ENCODE peak calls at places on chromosome 16, in six cellular contexts. One of them, this sample, is unnamed.

GRCh38 chr16:59698341-59698979 is 964.3 kb upstream of the GOT2 start:
- DNase-seq in PC-3: peak; percentile 19
- DNase-seq in K562: no peak
- DNase-seq in IMR-90: peak; percentile 32
- DNase-seq in DND-41: no peak
- DNase-seq in endodermal cell: no peak
- DNase-seq in this sample: no peak

GRCh38 chr16:67518676-67519075 is 10.0 kb upstream of the RIPOR1 start:
- DNase-seq in PC-3: no peak
- DNase-seq in K562: no peak
- DNase-seq in IMR-90: no peak
- DNase-seq in DND-41: no peak
- DNase-seq in endodermal cell: no peak
- DNase-seq in this sample: no peak

GRCh38 chr16:85872666-85873561 is 26.0 kb upstream of the IRF8 start:
- DNase-seq in PC-3: no peak
- DNase-seq in K562: no peak
- DNase-seq in IMR-90: no peak
- DNase-seq in DND-41: no peak
- DNase-seq in endodermal cell: no peak
- DNase-seq in this sample: no peak

GRCh38 chr16:51637744-51638100 is 486.7 kb upstream of the SALL1 start:
- DNase-seq in PC-3: no peak
- DNase-seq in K562: no peak
- DNase-seq in IMR-90: no peak
- DNase-seq in DND-41: no peak
- DNase-seq in endodermal cell: no peak
- DNase-seq in this sample: no peak

GRCh38 chr16:27547134-27547533 is 2.6 kb downstream of the GTF3C1 start:
- DNase-seq in PC-3: peak; percentile 15
- DNase-seq in K562: peak; percentile 70
- DNase-seq in IMR-90: peak; percentile 79
- DNase-seq in DND-41: no peak
- DNase-seq in endodermal cell: no peak
- DNase-seq in this sample: no peak

GRCh38 chr16:11632455-11632921 is 35.8 kb upstream of the SNN start:
- DNase-seq in PC-3: no peak
- DNase-seq in K562: no peak
- DNase-seq in IMR-90: peak; percentile 93
- DNase-seq in DND-41: no peak
- DNase-seq in endodermal cell: peak; percentile 57
- DNase-seq in this sample: no peak

GRCh38 chr16:66479661-66480264 is 52.7 kb downstream of the BEAN1 start:
- DNase-seq in PC-3: no peak
- DNase-seq in K562: no peak
- DNase-seq in IMR-90: no peak
- DNase-seq in DND-41: no peak
- DNase-seq in endodermal cell: peak; percentile 36
- DNase-seq in this sample: no peak

GRCh38 chr16:73966851-73967250 is 329.8 kb upstream of the PSMD7 start:
- DNase-seq in PC-3: no peak
- DNase-seq in K562: no peak
- DNase-seq in IMR-90: no peak
- DNase-seq in DND-41: peak; percentile 17
- DNase-seq in endodermal cell: no peak
- DNase-seq in this sample: no peak

GRCh38 chr16:88502371-88502770 is 49.3 kb downstream of the ZFPM1 start:
- DNase-seq in PC-3: no peak
- DNase-seq in K562: no peak
- DNase-seq in IMR-90: no peak
- DNase-seq in DND-41: no peak
- DNase-seq in endodermal cell: no peak
- DNase-seq in this sample: no peak

GRCh38 chr16:82888616-82889015 is 261.8 kb downstream of the CDH13 start:
- DNase-seq in PC-3: no peak
- DNase-seq in K562: no peak
- DNase-seq in IMR-90: peak; percentile 95
- DNase-seq in DND-41: no peak
- DNase-seq in endodermal cell: no peak
- DNase-seq in this sample: no peak

GRCh38 chr16:86819523-86819887 is 241.2 kb downstream of the FOXL1 start:
- DNase-seq in PC-3: peak; percentile 8
- DNase-seq in K562: no peak
- DNase-seq in IMR-90: no peak
- DNase-seq in DND-41: no peak
- DNase-seq in endodermal cell: no peak
- DNase-seq in this sample: no peak

GRCh38 chr16:20074089-20074956 is 633 bp upstream of the GPR139 start:
- DNase-seq in PC-3: no peak
- DNase-seq in K562: no peak
- DNase-seq in IMR-90: no peak
- DNase-seq in DND-41: no peak
- DNase-seq in endodermal cell: peak; percentile 56
- DNase-seq in this sample: no peak

GRCh38 chr16:20369452-20370054 is 17.0 kb upstream of the UMOD start:
- DNase-seq in PC-3: no peak
- DNase-seq in K562: no peak
- DNase-seq in IMR-90: no peak
- DNase-seq in DND-41: no peak
- DNase-seq in endodermal cell: no peak
- DNase-seq in this sample: no peak

GRCh38 chr16:73064227-73064995 is 16.5 kb upstream of the ZFHX3 start:
- DNase-seq in PC-3: no peak
- DNase-seq in K562: peak; percentile 28
- DNase-seq in IMR-90: peak; percentile 78
- DNase-seq in DND-41: peak; percentile 48
- DNase-seq in endodermal cell: peak; percentile 80
- DNase-seq in this sample: no peak

GRCh38 chr16:86455116-86455515 is 55.2 kb upstream of the FOXF1 start:
- DNase-seq in PC-3: no peak
- DNase-seq in K562: no peak
- DNase-seq in IMR-90: peak; percentile 100
- DNase-seq in DND-41: no peak
- DNase-seq in endodermal cell: no peak
- DNase-seq in this sample: no peak

GRCh38 chr16:55301385-55302008 is 22.5 kb upstream of the IRX6 start:
- DNase-seq in PC-3: no peak
- DNase-seq in K562: no peak
- DNase-seq in IMR-90: no peak
- DNase-seq in DND-41: no peak
- DNase-seq in endodermal cell: no peak
- DNase-seq in this sample: no peak

GRCh38 chr16:66406534-66407368 is 20.3 kb upstream of the BEAN1 start:
- DNase-seq in PC-3: peak; percentile 69
- DNase-seq in K562: peak; percentile 86
- DNase-seq in IMR-90: peak; percentile 49
- DNase-seq in DND-41: peak; percentile 85
- DNase-seq in endodermal cell: peak; percentile 94
- DNase-seq in this sample: peak; percentile 64

GRCh38 chr16:89828199-89828869 is at the start of gene SPIRE2:
- DNase-seq in PC-3: peak; percentile 70
- DNase-seq in K562: peak; percentile 85
- DNase-seq in IMR-90: peak; percentile 71
- DNase-seq in DND-41: peak; percentile 81
- DNase-seq in endodermal cell: peak; percentile 93
- DNase-seq in this sample: no peak

GRCh38 chr16:89746043-89746442 is 24.7 kb downstream of the ZNF276 start:
- DNase-seq in PC-3: no peak
- DNase-seq in K562: no peak
- DNase-seq in IMR-90: no peak
- DNase-seq in DND-41: no peak
- DNase-seq in endodermal cell: no peak
- DNase-seq in this sample: no peak

GRCh38 chr16:5349101-5349500 is 251.5 kb upstream of the EEF2KMT start:
- DNase-seq in PC-3: no peak
- DNase-seq in K562: no peak
- DNase-seq in IMR-90: no peak
- DNase-seq in DND-41: no peak
- DNase-seq in endodermal cell: no peak
- DNase-seq in this sample: no peak

GRCh38 chr16:86740817-86741799 is 162.8 kb downstream of the FOXL1 start:
- DNase-seq in PC-3: peak; percentile 63
- DNase-seq in K562: no peak
- DNase-seq in IMR-90: peak; percentile 80
- DNase-seq in DND-41: no peak
- DNase-seq in endodermal cell: peak; percentile 79
- DNase-seq in this sample: no peak

GRCh38 chr16:4057439-4057877 is 58.8 kb downstream of the ADCY9 start:
- DNase-seq in PC-3: no peak
- DNase-seq in K562: no peak
- DNase-seq in IMR-90: no peak
- DNase-seq in DND-41: no peak
- DNase-seq in endodermal cell: no peak
- DNase-seq in this sample: no peak

GRCh38 chr16:59154295-59154694 is 420.2 kb upstream of the GOT2 start:
- DNase-seq in PC-3: no peak
- DNase-seq in K562: no peak
- DNase-seq in IMR-90: no peak
- DNase-seq in DND-41: no peak
- DNase-seq in endodermal cell: peak; percentile 47
- DNase-seq in this sample: no peak

GRCh38 chr16:23337836-23338550 is 35.9 kb downstream of the SCNN1B start:
- DNase-seq in PC-3: no peak
- DNase-seq in K562: no peak
- DNase-seq in IMR-90: no peak
- DNase-seq in DND-41: no peak
- DNase-seq in endodermal cell: no peak
- DNase-seq in this sample: no peak

GRCh38 chr16:63702981-63703590 is 1418.8 kb downstream of the CDH11 start:
- DNase-seq in PC-3: no peak
- DNase-seq in K562: no peak
- DNase-seq in IMR-90: no peak
- DNase-seq in DND-41: no peak
- DNase-seq in endodermal cell: peak; percentile 73
- DNase-seq in this sample: no peak
- TF ChIP-seq CTCF in PC-3: no peak
- TF ChIP-seq CTCF in K562: no peak
- TF ChIP-seq CTCF in IMR-90: no peak
- TF ChIP-seq CTCF in DND-41: no peak
- TF ChIP-seq CTCF in endodermal cell: peak; percentile 63
- TF ChIP-seq CTCF in this sample: no peak

GRCh38 chr16:24988137-24988535 is 27.0 kb downstream of the ARHGAP17 start:
- DNase-seq in PC-3: peak; percentile 25
- DNase-seq in K562: no peak
- DNase-seq in IMR-90: peak; percentile 60
- DNase-seq in DND-41: no peak
- DNase-seq in endodermal cell: no peak
- DNase-seq in this sample: no peak
- H3K9ac ChIP-seq in PC-3: peak overlapping the region; percentile 82
- H3K9ac ChIP-seq in K562: no peak overlapping the region
- H3K9ac ChIP-seq in IMR-90: peak overlapping the region; percentile 20
- H3K9ac ChIP-seq in DND-41: no peak overlapping the region
- H3K9ac ChIP-seq in endodermal cell: no peak overlapping the region
- H3K9ac ChIP-seq in this sample: no peak overlapping the region

DNA sequence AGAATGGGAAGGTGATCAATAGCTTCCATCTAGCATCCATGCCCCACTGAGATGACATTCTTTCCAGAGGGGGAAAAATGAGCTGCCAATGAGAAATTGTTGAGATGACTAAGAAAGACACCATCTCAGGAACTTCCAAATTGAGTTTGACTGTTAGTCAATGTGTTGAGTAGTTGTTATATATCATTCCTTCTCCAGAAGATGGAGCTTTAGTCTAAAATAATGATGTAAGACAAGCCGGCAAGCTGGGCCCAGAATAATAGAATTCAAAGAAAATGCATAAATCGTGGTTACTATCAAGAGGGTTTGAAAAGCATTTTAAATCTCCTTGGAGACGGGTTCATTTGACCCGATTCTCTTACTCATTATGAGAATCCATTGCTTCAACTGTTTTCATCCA is 71.0 kb upstream of the ATF7IP2 start:
- DNase-seq in PC-3: peak; percentile 36
- DNase-seq in K562: no peak
- DNase-seq in IMR-90: no peak
- DNase-seq in DND-41: no peak
- DNase-seq in endodermal cell: no peak
- DNase-seq in this sample: no peak
- TF ChIP-seq CTCF in PC-3: peak; percentile 48
- TF ChIP-seq CTCF in K562: peak; percentile 24
- TF ChIP-seq CTCF in IMR-90: no peak
- TF ChIP-seq CTCF in DND-41: peak; percentile 63
- TF ChIP-seq CTCF in endodermal cell: no peak
- TF ChIP-seq CTCF in this sample: peak; percentile 54

GRCh38 chr16:75640598-75640997 is 6.9 kb downstream of the KARS1 start:
- DNase-seq in PC-3: no peak
- DNase-seq in K562: no peak
- DNase-seq in IMR-90: peak; percentile 86
- DNase-seq in DND-41: no peak
- DNase-seq in endodermal cell: no peak
- DNase-seq in this sample: no peak

GRCh38 chr16:75647138-75647491 is 350 bp downstream of the KARS1 start:
- DNase-seq in PC-3: no peak
- DNase-seq in K562: no peak
- DNase-seq in IMR-90: no peak
- DNase-seq in DND-41: no peak
- DNase-seq in endodermal cell: no peak
- DNase-seq in this sample: no peak

GRCh38 chr16:75647492-75648264 is at the start of the genes KARS1 and TERF2IP:
- DNase-seq in PC-3: peak; percentile 90
- DNase-seq in K562: peak; percentile 96
- DNase-seq in IMR-90: peak; percentile 91
- DNase-seq in DND-41: peak; percentile 97
- DNase-seq in endodermal cell: peak; percentile 97
- DNase-seq in this sample: peak; percentile 82

GRCh38 chr16:75648265-75649076 is 898 bp downstream of the TERF2IP start:
- DNase-seq in PC-3: peak; percentile 47
- DNase-seq in K562: peak; percentile 76
- DNase-seq in IMR-90: peak; percentile 65
- DNase-seq in DND-41: peak; percentile 86
- DNase-seq in endodermal cell: peak; percentile 93
- DNase-seq in this sample: peak; percentile 48

GRCh38 chr16:75644240-75645012 is 3.0 kb downstream of the KARS1 start:
- DNase-seq in PC-3: peak; percentile 34
- DNase-seq in K562: no peak
- DNase-seq in IMR-90: no peak
- DNase-seq in DND-41: no peak
- DNase-seq in endodermal cell: no peak
- DNase-seq in this sample: no peak
- H3K9ac ChIP-seq in PC-3: no peak overlapping the region
- H3K9ac ChIP-seq in K562: no peak overlapping the region
- H3K9ac ChIP-seq in IMR-90: no peak overlapping the region
- H3K9ac ChIP-seq in DND-41: no peak overlapping the region
- H3K9ac ChIP-seq in endodermal cell: no peak overlapping the region
- H3K9ac ChIP-seq in this sample: no peak overlapping the region

This sample was measured in HCT116.